ENCODE peak calls at places on chromosome 22, in eight cellular contexts. One of them, this sample, is unnamed.

GRCh38 chr22:18063311-18063710 is 14.5 kb upstream of the PEX26 start:
- DNase-seq in body of pancreas: no peak
- DNase-seq in endothelial cell of umbilical vein: no peak
- DNase-seq in tibial artery: no peak
- DNase-seq in CD8-positive, alpha-beta T cell: no peak
- DNase-seq in heart right ventricle: no peak
- DNase-seq in breast epithelium: peak
- DNase-seq in pancreas: no peak
- DNase-seq in this sample: no peak

GRCh38 chr22:21010426-21011113 is 4.4 kb upstream of the P2RX6 start:
- DNase-seq in body of pancreas: no peak
- DNase-seq in endothelial cell of umbilical vein: no peak
- DNase-seq in tibial artery: no peak
- DNase-seq in CD8-positive, alpha-beta T cell: no peak
- DNase-seq in heart right ventricle: no peak
- DNase-seq in breast epithelium: no peak
- DNase-seq in pancreas: no peak
- DNase-seq in this sample: no peak

GRCh38 chr22:37284126-37284806 is 2.0 kb downstream of the CYTH4 start:
- DNase-seq in body of pancreas: no peak
- DNase-seq in endothelial cell of umbilical vein: no peak
- DNase-seq in tibial artery: no peak
- DNase-seq in CD8-positive, alpha-beta T cell: no peak
- DNase-seq in heart right ventricle: no peak
- DNase-seq in breast epithelium: no peak
- DNase-seq in pancreas: no peak
- DNase-seq in this sample: no peak

GRCh38 chr22:38262051-38262795 is 10.6 kb downstream of the TMEM184B start:
- DNase-seq in body of pancreas: peak
- DNase-seq in endothelial cell of umbilical vein: peak
- DNase-seq in tibial artery: no peak
- DNase-seq in CD8-positive, alpha-beta T cell: peak
- DNase-seq in heart right ventricle: peak
- DNase-seq in breast epithelium: peak
- DNase-seq in pancreas: peak
- DNase-seq in this sample: peak

GRCh38 chr22:39363751-39364484 is 14.1 kb downstream of the SYNGR1 start:
- DNase-seq in body of pancreas: no peak
- DNase-seq in endothelial cell of umbilical vein: no peak
- DNase-seq in tibial artery: no peak
- DNase-seq in CD8-positive, alpha-beta T cell: no peak
- DNase-seq in heart right ventricle: no peak
- DNase-seq in breast epithelium: no peak
- DNase-seq in pancreas: no peak
- DNase-seq in this sample: no peak

GRCh38 chr22:25062378-25063095 is 110.0 kb downstream of the KIAA1671 start:
- DNase-seq in body of pancreas: no peak
- DNase-seq in endothelial cell of umbilical vein: peak
- DNase-seq in tibial artery: no peak
- DNase-seq in CD8-positive, alpha-beta T cell: peak
- DNase-seq in heart right ventricle: no peak
- DNase-seq in breast epithelium: no peak
- DNase-seq in pancreas: no peak
- DNase-seq in this sample: no peak

GRCh38 chr22:39214383-39215069 is 30.3 kb downstream of the PDGFB start:
- DNase-seq in body of pancreas: no peak
- DNase-seq in endothelial cell of umbilical vein: no peak
- DNase-seq in tibial artery: no peak
- DNase-seq in CD8-positive, alpha-beta T cell: no peak
- DNase-seq in heart right ventricle: no peak
- DNase-seq in breast epithelium: peak
- DNase-seq in pancreas: peak
- DNase-seq in this sample: no peak

GRCh38 chr22:44870021-44870420 is 117.6 kb downstream of the ARHGAP8 start:
- DNase-seq in body of pancreas: no peak
- DNase-seq in endothelial cell of umbilical vein: no peak
- DNase-seq in tibial artery: no peak
- DNase-seq in CD8-positive, alpha-beta T cell: no peak
- DNase-seq in heart right ventricle: no peak
- DNase-seq in breast epithelium: no peak
- DNase-seq in pancreas: no peak
- DNase-seq in this sample: peak

GRCh38 chr22:20128902-20129746 is 2.5 kb upstream of the ZDHHC8 start:
- DNase-seq in body of pancreas: peak
- DNase-seq in endothelial cell of umbilical vein: peak
- DNase-seq in tibial artery: no peak
- DNase-seq in CD8-positive, alpha-beta T cell: peak
- DNase-seq in heart right ventricle: no peak
- DNase-seq in breast epithelium: no peak
- DNase-seq in pancreas: no peak
- DNase-seq in this sample: peak

GRCh38 chr22:41562461-41562860 is 1.7 kb downstream of the CSDC2 start:
- DNase-seq in body of pancreas: no peak
- DNase-seq in endothelial cell of umbilical vein: no peak
- DNase-seq in tibial artery: no peak
- DNase-seq in CD8-positive, alpha-beta T cell: no peak
- DNase-seq in heart right ventricle: no peak
- DNase-seq in breast epithelium: no peak
- DNase-seq in pancreas: no peak
- DNase-seq in this sample: no peak

GRCh38 chr22:40346178-40347064 is at the start of gene ADSL:
- DNase-seq in body of pancreas: peak
- DNase-seq in endothelial cell of umbilical vein: peak
- DNase-seq in tibial artery: peak
- DNase-seq in CD8-positive, alpha-beta T cell: peak
- DNase-seq in heart right ventricle: peak
- DNase-seq in breast epithelium: peak
- DNase-seq in pancreas: peak
- DNase-seq in this sample: peak

DNA sequence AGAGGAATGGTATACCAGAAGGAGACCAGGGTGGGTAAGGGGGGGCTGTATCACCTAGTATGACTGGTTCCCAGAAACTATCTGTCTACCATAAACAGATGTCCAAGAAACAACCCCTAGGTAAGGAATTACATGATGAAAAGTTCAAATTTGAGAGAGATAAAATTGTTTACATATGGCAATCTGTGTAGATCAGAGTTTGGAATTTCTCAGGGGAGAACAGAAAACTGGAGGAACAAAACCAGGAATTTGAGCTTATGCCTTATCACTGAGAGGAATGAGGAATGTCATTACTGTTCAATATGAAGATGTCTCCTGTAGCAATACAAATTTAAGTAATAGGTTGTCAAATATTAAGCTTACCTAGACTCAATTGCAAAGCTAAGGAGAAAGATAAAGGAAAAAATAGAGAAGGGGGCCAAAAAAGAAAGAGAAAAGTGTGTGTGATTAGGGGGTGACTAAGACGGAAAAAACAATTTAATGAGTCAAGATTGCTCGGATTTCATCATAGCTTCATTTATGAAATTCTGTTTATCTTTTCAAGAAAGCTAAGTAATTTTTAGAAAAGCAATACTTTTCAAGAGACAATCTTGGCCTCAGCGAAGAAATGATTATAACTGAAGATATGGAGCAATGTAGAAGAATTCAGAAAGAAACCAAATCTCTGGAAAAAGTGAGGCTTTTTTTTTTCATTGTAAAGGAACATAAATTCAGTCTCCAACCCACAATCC is 117.8 kb downstream of the APOL5 start:
- DNase-seq in body of pancreas: no peak
- DNase-seq in endothelial cell of umbilical vein: peak
- DNase-seq in tibial artery: no peak
- DNase-seq in CD8-positive, alpha-beta T cell: no peak
- DNase-seq in heart right ventricle: no peak
- DNase-seq in breast epithelium: no peak
- DNase-seq in pancreas: no peak
- DNase-seq in this sample: no peak
- H3K4me3 ChIP-seq in body of pancreas: no peak
- H3K4me3 ChIP-seq in endothelial cell of umbilical vein: peak
- H3K4me3 ChIP-seq in tibial artery: peak
- H3K4me3 ChIP-seq in CD8-positive, alpha-beta T cell: no peak
- H3K4me3 ChIP-seq in heart right ventricle: peak
- H3K4me3 ChIP-seq in breast epithelium: peak
- H3K4me3 ChIP-seq in pancreas: no peak
- H3K4me3 ChIP-seq in this sample: peak

DNA sequence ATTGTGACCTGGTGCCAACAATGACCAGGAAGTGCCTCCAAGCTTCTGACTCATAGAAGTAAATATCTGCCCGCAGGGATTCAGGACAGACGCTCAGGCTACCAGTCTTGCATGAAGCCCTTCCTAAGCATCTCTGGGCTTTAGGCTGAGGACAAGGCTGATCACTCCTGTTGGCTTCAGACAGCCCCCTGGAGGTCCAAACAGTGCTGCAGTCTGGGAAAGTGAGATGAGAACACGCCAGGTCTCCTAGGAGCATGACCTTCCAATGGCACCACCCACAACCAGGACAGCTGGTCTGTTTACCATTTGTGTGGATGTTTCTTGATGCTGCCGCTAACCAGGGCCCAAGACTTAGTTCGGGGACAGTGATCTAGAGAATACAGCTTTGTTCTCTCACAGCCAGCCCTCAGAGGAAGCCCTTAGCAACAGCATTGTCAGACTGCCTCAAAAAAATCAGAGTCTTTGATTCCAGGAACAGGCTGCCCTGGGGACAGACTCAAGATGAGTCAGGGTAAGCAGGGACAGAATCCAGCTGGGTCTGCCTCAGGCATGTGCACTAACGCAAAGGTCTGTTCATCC is 111.2 kb downstream of the ZNF280B start:
- DNase-seq in body of pancreas: no peak
- DNase-seq in endothelial cell of umbilical vein: no peak
- DNase-seq in tibial artery: peak
- DNase-seq in CD8-positive, alpha-beta T cell: no peak
- DNase-seq in heart right ventricle: no peak
- DNase-seq in breast epithelium: peak
- DNase-seq in pancreas: peak
- DNase-seq in this sample: no peak
- H3K27ac ChIP-seq in body of pancreas: no peak
- H3K27ac ChIP-seq in endothelial cell of umbilical vein: no peak
- H3K27ac ChIP-seq in tibial artery: no peak
- H3K27ac ChIP-seq in CD8-positive, alpha-beta T cell: no peak
- H3K27ac ChIP-seq in heart right ventricle: peak
- H3K27ac ChIP-seq in breast epithelium: peak
- H3K27ac ChIP-seq in pancreas: no peak
- H3K27ac ChIP-seq in this sample: no peak

GRCh38 chr22:43742551-43742950 is 69.6 kb downstream of the EFCAB6 start:
- DNase-seq in body of pancreas: no peak
- DNase-seq in endothelial cell of umbilical vein: no peak
- DNase-seq in tibial artery: no peak
- DNase-seq in CD8-positive, alpha-beta T cell: no peak
- DNase-seq in heart right ventricle: no peak
- DNase-seq in breast epithelium: no peak
- DNase-seq in pancreas: no peak
- DNase-seq in this sample: no peak

GRCh38 chr22:43743929-43744643 is 68.0 kb downstream of the EFCAB6 start:
- DNase-seq in body of pancreas: no peak
- DNase-seq in endothelial cell of umbilical vein: no peak
- DNase-seq in tibial artery: no peak
- DNase-seq in CD8-positive, alpha-beta T cell: no peak
- DNase-seq in heart right ventricle: no peak
- DNase-seq in breast epithelium: no peak
- DNase-seq in pancreas: no peak
- DNase-seq in this sample: no peak

GRCh38 chr22:43745783-43746356 is 66.2 kb downstream of the EFCAB6 start:
- DNase-seq in body of pancreas: no peak
- DNase-seq in endothelial cell of umbilical vein: no peak
- DNase-seq in tibial artery: no peak
- DNase-seq in CD8-positive, alpha-beta T cell: no peak
- DNase-seq in heart right ventricle: no peak
- DNase-seq in breast epithelium: no peak
- DNase-seq in pancreas: no peak
- DNase-seq in this sample: no peak

GRCh38 chr22:43740587-43741270 is 71.4 kb downstream of the EFCAB6 start:
- DNase-seq in body of pancreas: no peak
- DNase-seq in endothelial cell of umbilical vein: no peak
- DNase-seq in tibial artery: no peak
- DNase-seq in CD8-positive, alpha-beta T cell: no peak
- DNase-seq in heart right ventricle: no peak
- DNase-seq in breast epithelium: no peak
- DNase-seq in pancreas: no peak
- DNase-seq in this sample: no peak

GRCh38 chr22:43743131-43743530 is 69.0 kb downstream of the EFCAB6 start:
- DNase-seq in body of pancreas: no peak
- DNase-seq in endothelial cell of umbilical vein: no peak
- DNase-seq in tibial artery: no peak
- DNase-seq in CD8-positive, alpha-beta T cell: no peak
- DNase-seq in heart right ventricle: no peak
- DNase-seq in breast epithelium: no peak
- DNase-seq in pancreas: no peak
- DNase-seq in this sample: no peak
- TF ChIP-seq CTCF in body of pancreas: no peak
- TF ChIP-seq CTCF in endothelial cell of umbilical vein: no peak
- TF ChIP-seq CTCF in tibial artery: no peak
- TF ChIP-seq CTCF in CD8-positive, alpha-beta T cell: no peak
- TF ChIP-seq CTCF in heart right ventricle: no peak
- TF ChIP-seq CTCF in breast epithelium: no peak
- TF ChIP-seq CTCF in pancreas: no peak
- TF ChIP-seq CTCF in this sample: no peak

GRCh38 chr22:35195821-35196220 is 61.5 kb upstream of the HMGXB4 start:
- DNase-seq in body of pancreas: no peak
- DNase-seq in endothelial cell of umbilical vein: no peak
- DNase-seq in tibial artery: no peak
- DNase-seq in CD8-positive, alpha-beta T cell: no peak
- DNase-seq in heart right ventricle: no peak
- DNase-seq in breast epithelium: no peak
- DNase-seq in pancreas: no peak
- DNase-seq in this sample: no peak
- H3K4me3 ChIP-seq in body of pancreas: no peak
- H3K4me3 ChIP-seq in endothelial cell of umbilical vein: no peak
- H3K4me3 ChIP-seq in tibial artery: no peak
- H3K4me3 ChIP-seq in CD8-positive, alpha-beta T cell: no peak
- H3K4me3 ChIP-seq in heart right ventricle: no peak
- H3K4me3 ChIP-seq in breast epithelium: no peak
- H3K4me3 ChIP-seq in pancreas: no peak
- H3K4me3 ChIP-seq in this sample: no peak

DNA sequence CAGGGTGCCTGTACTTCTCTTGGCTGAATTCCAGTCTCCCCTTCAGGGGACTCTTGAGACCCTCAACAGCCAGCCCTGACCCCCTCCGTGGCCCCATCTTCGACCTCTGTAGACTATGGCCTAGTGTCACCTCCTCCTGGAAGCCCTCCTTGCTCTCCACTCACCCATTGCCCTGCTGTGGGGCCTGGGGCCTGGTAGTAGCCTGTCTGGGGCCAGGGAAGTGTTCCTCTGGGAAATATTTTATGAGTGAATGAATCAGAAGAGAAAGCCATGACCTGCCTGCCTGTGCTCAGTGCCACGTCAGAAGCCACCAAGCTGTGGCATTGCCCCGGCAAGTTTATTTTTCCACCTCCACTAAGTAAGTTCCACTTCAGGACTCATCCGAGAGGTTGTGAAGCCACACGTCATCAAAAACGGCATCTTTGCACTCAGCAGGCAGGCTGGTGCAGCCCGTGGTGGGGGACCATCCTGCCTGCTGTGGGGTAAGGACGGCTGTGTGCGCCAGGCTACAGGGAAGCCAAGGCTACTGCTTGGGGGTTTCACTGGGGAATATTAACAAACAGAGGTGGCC is 59.6 kb upstream of the PPARA start:
- DNase-seq in body of pancreas: peak
- DNase-seq in endothelial cell of umbilical vein: no peak
- DNase-seq in tibial artery: peak
- DNase-seq in CD8-positive, alpha-beta T cell: no peak
- DNase-seq in heart right ventricle: peak
- DNase-seq in breast epithelium: no peak
- DNase-seq in pancreas: no peak
- DNase-seq in this sample: peak
- H3K27ac ChIP-seq in body of pancreas: peak
- H3K27ac ChIP-seq in endothelial cell of umbilical vein: peak
- H3K27ac ChIP-seq in tibial artery: peak
- H3K27ac ChIP-seq in CD8-positive, alpha-beta T cell: no peak
- H3K27ac ChIP-seq in heart right ventricle: peak
- H3K27ac ChIP-seq in breast epithelium: peak
- H3K27ac ChIP-seq in pancreas: peak
- H3K27ac ChIP-seq in this sample: peak